ENCODE peak calls at places on chromosomes 3 and 15, in four cellular contexts. V is NCI-H748 treated with DMSO at 0.1 percent for 48 hours, Z is GM04504, F is naive B cell. D is an unnamed sample.

GRCh38 chr15:39304201-39304841 is 276.6 kb upstream of the THBS1 start:
- DNase-seq in V (no peak), Z (peak), F (no peak), D (no peak)

GRCh38 chr3:102265720-102266119 is 169.1 kb upstream of the ZPLD1 start:
- DNase-seq in V (no peak), Z (no peak), F (no peak), D (no peak)

GRCh38 chr15:84671211-84671610 is 13.2 kb upstream of the NMB start:
- DNase-seq in V (no peak), Z (peak), F (no peak), D (no peak)

GRCh38 chr3:72441284-72441994 is 406.8 kb downstream of the SHQ1 start:
- DNase-seq in V (no peak), Z (no peak), F (no peak), D (no peak)

GRCh38 chr3:126926684-126927404 is 56.1 kb upstream of the PLXNA1 start:
- DNase-seq in V (no peak), Z (peak), F (no peak), D (no peak)

GRCh38 chr15:33215941-33216872 is 21.7 kb upstream of the FMN1 start:
- DNase-seq in V (no peak), Z (no peak), F (no peak), D (no peak)

GRCh38 chr3:184946922-184947321 is 135.0 kb downstream of the VPS8 start:
- DNase-seq in V (no peak), Z (no peak), F (no peak), D (no peak)

GRCh38 chr3:122793568-122794416 is at the start of gene HSPBAP1:
- DNase-seq in V (no peak), Z (peak), F (peak), D (peak)

GRCh38 chr15:58179741-58180381 is 41.7 kb downstream of the AQP9 start:
- DNase-seq in V (no peak), Z (no peak), F (no peak), D (no peak)

GRCh38 chr3:42505849-42506410 is 3.5 kb downstream of the VIPR1 start:
- DNase-seq in V (no peak), Z (no peak), F (no peak), D (no peak)

GRCh38 chr3:197368330-197368729 is 69.9 kb upstream of the DLG1 start:
- DNase-seq in V (no peak), Z (no peak), F (no peak), D (no peak)

GRCh38 chr15:68303560-68304436 is 26.3 kb downstream of the FEM1B start:
- DNase-seq in V (no peak), Z (no peak), F (no peak), D (no peak)

GRCh38 chr3:170909129-170909903 is 879 bp upstream of the EIF5A2 start:
- DNase-seq in V (no peak), Z (peak), F (peak), D (no peak)

GRCh38 chr15:88656760-88657221 is 18.0 kb downstream of the ISG20 start:
- DNase-seq in V (no peak), Z (no peak), F (peak), D (no peak)

GRCh38 chr3:135706758-135707375 is 258.7 kb upstream of the PPP2R3A start:
- DNase-seq in V (no peak), Z (no peak), F (no peak), D (no peak)

GRCh38 chr15:39774688-39775267 is 7.9 kb downstream of the FSIP1 start:
- DNase-seq in V (no peak), Z (no peak), F (peak), D (no peak)

GRCh38 chr3:128727996-128728395 is 2.0 kb downstream of the RAB7A start:
- DNase-seq in V (no peak), Z (no peak), F (no peak), D (no peak)

GRCh38 chr3:114687157-114687556 is 393.3 kb downstream of the TIGIT start:
- DNase-seq in V (no peak), Z (no peak), F (no peak), D (no peak)

GRCh38 chr3:33426068-33426467 is 14.1 kb downstream of the UBP1 start:
- DNase-seq in V (peak), Z (no peak), F (no peak), D (no peak)

GRCh38 chr15:77013786-77014136 is 18.8 kb downstream of the PSTPIP1 start:
- DNase-seq in V (no peak), Z (no peak), F (no peak), D (no peak)

GRCh38 chr15:83516935-83517334 is 69.8 kb downstream of the SH3GL3 start:
- DNase-seq in V (no peak), Z (no peak), F (no peak), D (no peak)

GRCh38 chr3:167733961-167734497 is 663 bp downstream of the PDCD10 start:
- DNase-seq in V (no peak), Z (no peak), F (no peak), D (no peak)

GRCh38 chr3:108914774-108915641 is 38.7 kb downstream of the GUCA1C start:
- DNase-seq in V (peak), Z (peak), F (peak), D (peak)

GRCh38 chr15:86247249-86247955 is 167.7 kb downstream of the AGBL1 start:
- DNase-seq in V (no peak), Z (no peak), F (no peak), D (no peak)

D was measured in 8988T.